ENCODE peak calls at places on chromosomes 11 and 22, in six cellular contexts. One of them, this sample, is unnamed.

GRCh38 chr11:23404225-23405160 is 544.2 kb upstream of the CCDC179 start:
- DNase-seq in mammary epithelial cell: no peak
- DNase-seq in IMR-90: no peak
- DNase-seq in upper lobe of right lung: peak; percentile 54
- DNase-seq in HCT116: no peak
- DNase-seq in uterus: peak; percentile 11
- DNase-seq in this sample: no peak

GRCh38 chr22:32712644-32713355 is 88.7 kb upstream of the TIMP3 start:
- DNase-seq in mammary epithelial cell: no peak
- DNase-seq in upper lobe of right lung: no peak
- DNase-seq in uterus: no peak
- DNase-seq in HCT116: no peak
- DNase-seq in IMR-90: no peak
- DNase-seq in this sample: no peak

GRCh38 chr22:46826438-46826837 is 64.0 kb downstream of the TBC1D22A start:
- DNase-seq in upper lobe of right lung: no peak
- DNase-seq in mammary epithelial cell: no peak
- DNase-seq in IMR-90: no peak
- DNase-seq in HCT116: no peak
- DNase-seq in uterus: no peak
- DNase-seq in this sample: no peak

GRCh38 chr11:613369-613968 is 2.3 kb downstream of the IRF7 start:
- DNase-seq in upper lobe of right lung: peak; percentile 88
- DNase-seq in uterus: no peak
- DNase-seq in IMR-90: no peak
- DNase-seq in HCT116: peak; percentile 59
- DNase-seq in mammary epithelial cell: peak; percentile 40
- DNase-seq in this sample: peak; percentile 58

GRCh38 chr11:128653828-128654231 is 40.0 kb upstream of the FLI1 start:
- DNase-seq in IMR-90: peak; percentile 75
- DNase-seq in uterus: peak; percentile 14
- DNase-seq in upper lobe of right lung: peak; percentile 83
- DNase-seq in HCT116: no peak
- DNase-seq in mammary epithelial cell: peak; percentile 80
- DNase-seq in this sample: peak; percentile 76

GRCh38 chr11:77309401-77310085 is 8.1 kb upstream of the GDPD4 start:
- DNase-seq in HCT116: no peak
- DNase-seq in mammary epithelial cell: no peak
- DNase-seq in uterus: no peak
- DNase-seq in IMR-90: peak; percentile 5
- DNase-seq in upper lobe of right lung: no peak
- DNase-seq in this sample: no peak

GRCh38 chr11:125772834-125773505 is 5.7 kb downstream of the PATE2 start:
- DNase-seq in upper lobe of right lung: no peak
- DNase-seq in mammary epithelial cell: peak; percentile 24
- DNase-seq in HCT116: no peak
- DNase-seq in uterus: no peak
- DNase-seq in IMR-90: peak; percentile 63
- DNase-seq in this sample: peak; percentile 51

GRCh38 chr22:23781533-23781932 is 5.2 kb upstream of the SMARCB1 start:
- DNase-seq in HCT116: no peak
- DNase-seq in IMR-90: peak; percentile 65
- DNase-seq in mammary epithelial cell: peak; percentile 83
- DNase-seq in uterus: no peak
- DNase-seq in upper lobe of right lung: no peak
- DNase-seq in this sample: peak; percentile 84

GRCh38 chr22:49907807-49908206 is 10.4 kb downstream of the ALG12 start:
- DNase-seq in upper lobe of right lung: peak; percentile 55
- DNase-seq in HCT116: no peak
- DNase-seq in mammary epithelial cell: no peak
- DNase-seq in IMR-90: no peak
- DNase-seq in uterus: no peak
- DNase-seq in this sample: no peak

GRCh38 chr11:27456140-27456801 is 16.3 kb downstream of the LGR4 start:
- DNase-seq in upper lobe of right lung: no peak
- DNase-seq in HCT116: no peak
- DNase-seq in mammary epithelial cell: peak; percentile 79
- DNase-seq in uterus: no peak
- DNase-seq in IMR-90: peak; percentile 50
- DNase-seq in this sample: peak; percentile 79

GRCh38 chr22:44755956-44756361 is 3.6 kb downstream of the ARHGAP8 start:
- DNase-seq in IMR-90: no peak
- DNase-seq in HCT116: peak; percentile 40
- DNase-seq in mammary epithelial cell: peak; percentile 80
- DNase-seq in uterus: no peak
- DNase-seq in upper lobe of right lung: no peak
- DNase-seq in this sample: peak; percentile 64

GRCh38 chr11:27839226-27839913 is 139.1 kb upstream of the BDNF start:
- DNase-seq in IMR-90: peak; percentile 19
- DNase-seq in mammary epithelial cell: no peak
- DNase-seq in uterus: no peak
- DNase-seq in HCT116: no peak
- DNase-seq in upper lobe of right lung: no peak
- DNase-seq in this sample: peak; percentile 18

GRCh38 chr11:71251761-71252433 is 480 bp downstream of the SHANK2 start:
- DNase-seq in IMR-90: no peak
- DNase-seq in upper lobe of right lung: peak; percentile 77
- DNase-seq in HCT116: no peak
- DNase-seq in mammary epithelial cell: no peak
- DNase-seq in uterus: no peak
- DNase-seq in this sample: no peak

GRCh38 chr11:123330948-123331347 is 99.1 kb upstream of the GRAMD1B start:
- DNase-seq in mammary epithelial cell: no peak
- DNase-seq in upper lobe of right lung: no peak
- DNase-seq in HCT116: no peak
- DNase-seq in IMR-90: no peak
- DNase-seq in uterus: no peak
- DNase-seq in this sample: no peak
- TF ChIP-seq CTCF in mammary epithelial cell: no peak
- TF ChIP-seq CTCF in upper lobe of right lung: no peak
- TF ChIP-seq CTCF in HCT116: no peak
- TF ChIP-seq CTCF in IMR-90: no peak
- TF ChIP-seq CTCF in uterus: no peak
- TF ChIP-seq CTCF in this sample: no peak

GRCh38 chr11:67429038-67429668 is 859 bp downstream of the RPS6KB2 start:
- DNase-seq in upper lobe of right lung: no peak
- DNase-seq in HCT116: no peak
- DNase-seq in uterus: no peak
- DNase-seq in mammary epithelial cell: no peak
- DNase-seq in IMR-90: no peak
- DNase-seq in this sample: peak; percentile 42
- H3K27ac ChIP-seq in upper lobe of right lung: peak overlapping the region; percentile 92
- H3K27ac ChIP-seq in HCT116: peak overlapping the region; percentile 71
- H3K27ac ChIP-seq in uterus: peak overlapping the region; percentile 86
- H3K27ac ChIP-seq in mammary epithelial cell: peak overlapping the region; percentile 58
- H3K27ac ChIP-seq in IMR-90: peak overlapping the region; percentile 64
- H3K27ac ChIP-seq in this sample: peak overlapping the region; percentile 1

GRCh38 chr11:13354335-13354734 is 76.7 kb downstream of the BMAL1 start:
- DNase-seq in upper lobe of right lung: no peak
- DNase-seq in IMR-90: peak; percentile 29
- DNase-seq in mammary epithelial cell: no peak
- DNase-seq in HCT116: no peak
- DNase-seq in uterus: no peak
- DNase-seq in this sample: no peak
- TF ChIP-seq CTCF in upper lobe of right lung: peak; percentile 18
- TF ChIP-seq CTCF in IMR-90: peak; percentile 45
- TF ChIP-seq CTCF in mammary epithelial cell: peak; percentile 31
- TF ChIP-seq CTCF in HCT116: peak; percentile 33
- TF ChIP-seq CTCF in uterus: no peak
- TF ChIP-seq CTCF in this sample: peak; percentile 62

GRCh38 chr11:118227865-118228785 is 3.3 kb upstream of the JAML start:
- DNase-seq in uterus: no peak
- DNase-seq in upper lobe of right lung: no peak
- DNase-seq in mammary epithelial cell: no peak
- DNase-seq in HCT116: no peak
- DNase-seq in IMR-90: no peak
- DNase-seq in this sample: no peak
- H3K27ac ChIP-seq in uterus: no peak overlapping the region
- H3K27ac ChIP-seq in upper lobe of right lung: peak overlapping the region; percentile 67
- H3K27ac ChIP-seq in mammary epithelial cell: no peak overlapping the region
- H3K27ac ChIP-seq in HCT116: no peak overlapping the region
- H3K27ac ChIP-seq in IMR-90: no peak overlapping the region
- H3K27ac ChIP-seq in this sample: no peak overlapping the region

DNA sequence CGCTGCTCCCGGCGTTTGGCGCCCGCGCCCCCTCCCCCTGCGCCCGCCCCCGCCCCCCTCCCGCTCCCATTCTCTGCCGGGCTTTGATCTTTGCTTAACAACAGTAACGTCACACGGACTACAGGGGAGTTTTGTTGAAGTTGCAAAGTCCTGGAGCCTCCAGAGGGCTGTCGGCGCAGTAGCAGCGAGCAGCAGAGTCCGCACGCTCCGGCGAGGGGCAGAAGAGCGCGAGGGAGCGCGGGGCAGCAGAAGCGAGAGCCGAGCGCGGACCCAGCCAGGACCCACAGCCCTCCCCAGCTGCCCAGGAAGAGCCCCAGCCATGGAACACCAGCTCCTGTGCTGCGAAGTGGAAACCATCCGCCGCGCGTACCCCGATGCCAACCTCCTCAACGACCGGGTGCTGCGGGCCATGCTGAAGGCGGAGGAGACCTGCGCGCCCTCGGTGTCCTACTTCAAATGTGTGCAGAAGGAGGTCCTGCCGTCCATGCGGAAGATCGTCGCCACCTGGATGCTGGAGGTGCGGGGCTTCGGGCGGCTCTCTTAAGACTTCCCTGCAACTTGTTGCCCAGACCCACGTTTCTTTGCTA is at the start of gene CCND1:
- DNase-seq in uterus: peak; percentile 48
- DNase-seq in upper lobe of right lung: peak; percentile 88
- DNase-seq in HCT116: peak; percentile 85
- DNase-seq in IMR-90: peak; percentile 94
- DNase-seq in mammary epithelial cell: peak; percentile 85
- DNase-seq in this sample: peak; percentile 61
- TF ChIP-seq CTCF in uterus: no peak
- TF ChIP-seq CTCF in upper lobe of right lung: peak; percentile 19
- TF ChIP-seq CTCF in HCT116: no peak
- TF ChIP-seq CTCF in IMR-90: peak; percentile 46
- TF ChIP-seq CTCF in mammary epithelial cell: no peak
- TF ChIP-seq CTCF in this sample: peak; percentile 41

This sample was measured in foreskin keratinocyte.